ENCODE peak calls at places on chromosome 2, in eight cellular contexts. V is RPMI7951, L is GM03348, H is left lobe of liver, N is fibroblast of pulmonary artery, G is activated T-helper 1 cell treated with Interleukin-2 at 50 U/mL for 16 hours, I is epithelial cell of esophagus, P is astrocyte. Z is an unnamed sample.

GRCh38 chr2:101135412-101136296 is 15.5 kb downstream of the TBC1D8 start:
- DNase-seq in H (peak), N (no peak), G (no peak), L (no peak), I (no peak), V (no peak), P (no peak), Z (no peak)

GRCh38 chr2:186558512-186559276 is 31.2 kb upstream of the ITGAV start:
- DNase-seq in N (peak), L (no peak), I (no peak), P (peak), V (no peak), G (no peak), H (no peak), Z (no peak)

GRCh38 chr2:172305066-172305465 is 122.3 kb upstream of the ITGA6 start:
- DNase-seq in G (no peak), I (no peak), N (no peak), L (peak), P (no peak), H (no peak), V (no peak), Z (no peak)

GRCh38 chr2:85596486-85597143 is 1.1 kb downstream of the RNF181 start:
- DNase-seq in L (no peak), P (no peak), G (no peak), V (no peak), N (no peak), H (no peak), I (no peak), Z (no peak)

GRCh38 chr2:140994856-140995255 is 1136.0 kb downstream of the LRP1B start:
- DNase-seq in G (no peak), V (no peak), H (no peak), N (no peak), L (no peak), P (no peak), I (peak), Z (no peak)

GRCh38 chr2:241350878-241351639 is 5.0 kb upstream of the FARP2 start:
- DNase-seq in I (no peak), H (no peak), N (no peak), P (no peak), V (no peak), G (no peak), L (no peak), Z (no peak)

GRCh38 chr2:61554604-61555003 is 16.4 kb upstream of the XPO1 start:
- DNase-seq in L (no peak), G (no peak), V (no peak), P (no peak), I (no peak), H (peak), N (no peak), Z (no peak)

GRCh38 chr2:84781942-84782716 is 98.8 kb downstream of the TRABD2A start:
- DNase-seq in V (peak), N (no peak), G (peak), H (no peak), I (peak), L (no peak), P (peak), Z (no peak)

GRCh38 chr2:53177342-53177741 is 590.3 kb upstream of the CHAC2 start:
- DNase-seq in P (no peak), V (no peak), G (no peak), L (no peak), N (no peak), H (no peak), I (no peak), Z (no peak)

GRCh38 chr2:43197568-43197896 is 28.9 kb downstream of the ZFP36L2 start:
- DNase-seq in L (no peak), P (no peak), I (no peak), G (no peak), H (no peak), V (no peak), N (no peak), Z (no peak)

GRCh38 chr2:216109962-216110614 is 940 bp downstream of the XRCC5 start:
- DNase-seq in L (peak), P (peak), G (no peak), N (peak), V (peak), H (no peak), I (peak), Z (peak)

GRCh38 chr2:238308177-238308576 is 12.1 kb upstream of the TRAF3IP1 start:
- DNase-seq in V (peak), N (no peak), H (no peak), I (no peak), L (no peak), G (no peak), P (no peak), Z (no peak)

GRCh38 chr2:15842771-15843666 is 97.3 kb upstream of the MYCN start:
- DNase-seq in G (no peak), P (no peak), H (no peak), L (no peak), I (no peak), V (no peak), N (no peak), Z (no peak)

Z was measured in A549.